ENCODE peak calls at places on chromosomes 13 and 19, in four cellular contexts. Q is PC-3, W is MM.1S, S is neural progenitor cell. G is an unnamed sample.

GRCh38 chr13:75760182-75760981 is 124.3 kb downstream of the LMO7 start:
- DNase-seq in Q (peak), W (no peak), S (no peak), G (peak)

GRCh38 chr13:62512194-62513141 is 1096.8 kb upstream of the PCDH20 start:
- DNase-seq in W (peak), Q (peak), S (peak), G (peak)

GRCh38 chr19:44822670-44823372 is 13.9 kb downstream of the BCAM start:
- DNase-seq in S (peak), Q (no peak), W (no peak), G (no peak)

GRCh38 chr19:40542197-40542859 is 34.3 kb upstream of the SHKBP1 start:
- DNase-seq in W (no peak), S (no peak), Q (no peak), G (peak)

GRCh38 chr19:10408511-10409291 is 5.4 kb upstream of the CDC37 start:
- DNase-seq in S (no peak), W (no peak), Q (no peak), G (no peak)

GRCh38 chr13:45826741-45827140 is 24.8 kb downstream of the SIAH3 start:
- DNase-seq in W (no peak), Q (no peak), S (no peak), G (no peak)

GRCh38 chr19:45640849-45641273 is 1.7 kb upstream of the EML2 start:
- DNase-seq in S (peak), W (no peak), Q (peak), G (peak)

GRCh38 chr13:50200988-50201387 is 185.7 kb downstream of the KCNRG start:
- DNase-seq in S (no peak), W (no peak), Q (no peak), G (peak)

GRCh38 chr13:99065250-99066015 is 87.6 kb upstream of the DOCK9 start:
- DNase-seq in W (peak), S (no peak), Q (no peak), G (no peak)

GRCh38 chr13:79447141-79447540 is 33.8 kb upstream of the NDFIP2 start:
- DNase-seq in Q (no peak), S (peak), W (no peak), G (no peak)

GRCh38 chr13:77919351-77920294 is 992 bp upstream of the EDNRB start:
- DNase-seq in W (no peak), Q (no peak), S (peak), G (peak)

GRCh38 chr13:21997726-21998125 is 326.9 kb downstream of the FGF9 start:
- DNase-seq in W (no peak), Q (no peak), S (no peak), G (no peak)

GRCh38 chr19:37931941-37932655 is 25.1 kb downstream of the SIPA1L3 start:
- DNase-seq in S (peak), Q (peak), W (peak), G (peak)

DNA sequence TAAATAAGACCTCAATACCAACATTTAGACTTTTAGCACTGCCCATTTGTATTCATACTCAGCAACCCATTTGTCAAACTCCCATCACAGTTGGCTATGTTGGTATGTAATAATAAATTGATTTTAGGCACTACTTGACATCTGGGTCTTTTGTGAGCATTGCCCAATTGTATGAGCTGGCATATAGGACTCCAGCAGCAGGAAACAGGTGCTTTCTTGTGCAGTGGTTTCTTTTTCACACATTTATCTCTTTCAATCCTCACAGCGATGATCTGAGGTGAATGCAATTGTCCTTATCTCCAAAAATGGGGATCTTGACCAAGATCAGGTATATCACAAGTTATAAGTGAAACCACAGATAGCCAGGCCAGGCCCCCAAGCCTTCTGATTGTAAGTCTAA is 96.9 kb upstream of the OXGR1 start:
- DNase-seq in S (no peak), W (peak), Q (no peak), G (no peak)
- TF ChIP-seq EZH2phosphoT487 in S (no peak), W (no peak), Q (no peak), G (no peak)

GRCh38 chr19:48760514-48761221 is 5.3 kb downstream of the FGF21 start:
- DNase-seq in Q (peak), S (no peak), W (no peak), G (no peak)
- TF ChIP-seq EZH2phosphoT487 in Q (no peak), S (no peak), W (no peak), G (no peak)

GRCh38 chr19:5131031-5131865 is 162.3 kb downstream of the KDM4B start:
- DNase-seq in W (no peak), S (no peak), Q (no peak), G (peak)
- TF ChIP-seq EZH2phosphoT487 in W (no peak), S (no peak), Q (no peak), G (no peak)

GRCh38 chr19:42134671-42135070 is 2.4 kb upstream of the POU2F2 start:
- DNase-seq in S (no peak), W (no peak), Q (no peak), G (no peak)

GRCh38 chr19:42135836-42136235 is 3.6 kb upstream of the POU2F2 start:
- DNase-seq in Q (no peak), W (peak), S (no peak), G (no peak)

GRCh38 chr19:42143341-42144234 is 11.3 kb upstream of the POU2F2 start:
- DNase-seq in W (no peak), Q (peak), S (peak), G (peak)

DNA sequence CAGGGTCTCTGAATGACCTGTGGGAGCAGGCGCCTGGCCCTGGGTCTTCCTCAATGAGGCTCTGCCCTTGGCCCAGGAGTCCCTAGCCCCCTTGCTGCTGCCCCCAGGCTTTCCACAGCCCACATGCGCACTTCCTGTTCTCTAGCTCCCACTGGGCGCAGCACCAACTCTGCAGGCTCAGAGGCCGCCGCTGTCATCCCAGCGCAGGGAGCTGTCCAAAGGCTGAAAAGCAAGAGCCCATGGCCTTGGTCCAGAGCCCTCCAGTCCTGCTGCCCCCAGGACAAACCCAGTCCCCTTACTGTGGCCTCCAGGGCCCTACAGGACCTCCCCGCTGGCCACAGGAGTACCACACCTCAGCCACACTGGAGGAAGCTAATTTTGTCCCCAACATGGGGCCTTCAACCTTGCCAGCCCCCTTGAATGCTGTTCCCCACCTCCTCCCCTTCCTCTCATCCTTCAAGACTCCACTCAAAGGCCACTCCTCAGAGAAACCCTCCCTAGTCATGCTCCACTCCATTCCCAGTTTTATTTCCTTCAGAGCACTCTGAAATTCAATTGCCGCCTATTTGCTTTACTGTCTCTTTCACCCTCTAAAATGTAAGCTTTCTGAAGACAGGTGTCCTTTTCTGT is 8.0 kb upstream of the POU2F2 start:
- DNase-seq in Q (peak), W (peak), S (peak), G (peak)
- TF ChIP-seq EZH2phosphoT487 in Q (no peak), W (no peak), S (no peak), G (no peak)

GRCh38 chr13:60572003-60572792 is 175.2 kb downstream of the TDRD3 start:
- DNase-seq in W (no peak), S (peak), Q (peak), G (peak)
- TF ChIP-seq EZH2phosphoT487 in W (no peak), S (no peak), Q (no peak), G (no peak)

DNA sequence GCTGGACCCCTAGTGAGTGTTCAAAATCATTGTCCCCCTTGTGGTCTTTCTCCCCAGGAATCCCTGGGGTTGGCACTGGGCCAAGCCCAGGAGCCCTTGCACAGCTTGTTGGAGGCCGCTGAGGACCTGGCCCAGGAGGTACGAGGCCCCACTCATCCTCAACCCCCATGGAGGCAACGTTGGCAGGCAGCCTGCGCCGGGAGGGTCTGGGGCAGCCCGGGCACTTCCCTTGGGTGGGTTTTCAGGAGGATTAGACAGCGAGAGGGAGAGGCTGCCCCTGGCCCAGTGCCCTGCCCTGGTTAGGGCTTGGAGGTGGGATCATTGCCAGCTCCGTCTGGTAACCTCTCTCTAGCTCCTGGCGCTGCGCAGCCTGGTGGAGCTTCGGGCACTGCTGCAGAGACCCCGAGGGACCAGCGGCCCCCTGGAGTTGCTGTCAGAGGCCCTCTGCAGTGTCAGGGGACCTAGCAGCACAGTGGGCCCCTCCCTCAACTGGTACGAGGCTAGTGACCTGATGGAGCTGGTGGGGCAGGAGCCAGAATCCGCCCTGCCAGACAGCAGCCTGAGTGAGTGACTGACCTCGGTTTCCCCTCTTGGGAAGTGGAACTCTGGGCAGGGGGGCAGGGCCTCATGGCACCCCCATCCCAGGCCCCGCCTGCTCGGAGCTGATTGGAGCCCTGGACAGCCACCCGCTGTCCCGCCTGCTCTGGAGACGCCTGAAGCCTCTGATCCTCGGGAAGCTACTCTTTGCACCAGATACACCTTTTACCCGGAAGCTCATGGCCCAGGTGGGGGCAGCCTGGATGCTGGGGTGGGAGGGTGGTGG is 3.0 kb downstream of the ABCA7 start:
- DNase-seq in S (no peak), Q (no peak), W (no peak), G (no peak)
- TF ChIP-seq EZH2phosphoT487 in S (no peak), Q (no peak), W (no peak), G (no peak)

GRCh38 chr13:113874579-113875428 is 10.9 kb upstream of the GAS6 start:
- DNase-seq in W (no peak), S (no peak), Q (no peak), G (no peak)
- TF ChIP-seq EZH2phosphoT487 in W (no peak), S (no peak), Q (no peak), G (no peak)